ENCODE peak calls at places on chromosomes 3 and 15, in seven cellular contexts. One of them, this sample, is unnamed. For H3K4me1, the result is how much of the 10 kb centered on the place peaks cover.

GRCh38 chr3:58989173-58989572 is 60.7 kb downstream of the CFAP20DC start:
- DNase-seq in right cardiac atrium: no peak
- DNase-seq in CD8-positive, alpha-beta T cell: no peak
- DNase-seq in heart right ventricle: no peak
- DNase-seq in iPS DF 6.9: no peak
- DNase-seq in sigmoid colon: no peak
- DNase-seq in heart left ventricle: no peak
- DNase-seq in this sample: no peak

GRCh38 chr3:70811880-70812279 is 499.4 kb upstream of the MDFIC2 start:
- DNase-seq in right cardiac atrium: peak
- DNase-seq in heart left ventricle: peak
- DNase-seq in heart right ventricle: peak
- DNase-seq in CD8-positive, alpha-beta T cell: no peak
- DNase-seq in iPS DF 6.9: no peak
- DNase-seq in sigmoid colon: peak
- DNase-seq in this sample: peak

GRCh38 chr3:156750191-156750873 is 75.8 kb upstream of the LEKR1 start:
- DNase-seq in heart left ventricle: no peak
- DNase-seq in iPS DF 6.9: no peak
- DNase-seq in CD8-positive, alpha-beta T cell: no peak
- DNase-seq in heart right ventricle: no peak
- DNase-seq in right cardiac atrium: no peak
- DNase-seq in sigmoid colon: no peak
- DNase-seq in this sample: no peak

GRCh38 chr3:129313415-129313982 is 34.8 kb downstream of the HMCES start:
- DNase-seq in sigmoid colon: no peak
- DNase-seq in heart right ventricle: no peak
- DNase-seq in heart left ventricle: no peak
- DNase-seq in CD8-positive, alpha-beta T cell: no peak
- DNase-seq in right cardiac atrium: no peak
- DNase-seq in iPS DF 6.9: no peak
- DNase-seq in this sample: peak

GRCh38 chr15:88382482-88382983 is 84.7 kb downstream of the MRPL46 start:
- DNase-seq in iPS DF 6.9: no peak
- DNase-seq in CD8-positive, alpha-beta T cell: no peak
- DNase-seq in sigmoid colon: no peak
- DNase-seq in heart left ventricle: no peak
- DNase-seq in right cardiac atrium: no peak
- DNase-seq in heart right ventricle: no peak
- DNase-seq in this sample: no peak

GRCh38 chr3:160860346-160860745 is 104.3 kb downstream of the PPM1L start:
- DNase-seq in heart right ventricle: no peak
- DNase-seq in right cardiac atrium: no peak
- DNase-seq in sigmoid colon: no peak
- DNase-seq in heart left ventricle: no peak
- DNase-seq in iPS DF 6.9: no peak
- DNase-seq in CD8-positive, alpha-beta T cell: no peak
- DNase-seq in this sample: no peak

GRCh38 chr15:89783861-89784685 is 7.9 kb downstream of the MESP2 start:
- DNase-seq in heart right ventricle: no peak
- DNase-seq in sigmoid colon: no peak
- DNase-seq in right cardiac atrium: no peak
- DNase-seq in heart left ventricle: no peak
- DNase-seq in iPS DF 6.9: no peak
- DNase-seq in CD8-positive, alpha-beta T cell: no peak
- DNase-seq in this sample: no peak

GRCh38 chr3:2392981-2393380 is 294.3 kb downstream of the CNTN4 start:
- DNase-seq in iPS DF 6.9: no peak
- DNase-seq in sigmoid colon: no peak
- DNase-seq in CD8-positive, alpha-beta T cell: no peak
- DNase-seq in right cardiac atrium: no peak
- DNase-seq in heart left ventricle: no peak
- DNase-seq in heart right ventricle: no peak
- DNase-seq in this sample: no peak

GRCh38 chr3:14410501-14411165 is 8.2 kb downstream of the SLC6A6 start:
- DNase-seq in iPS DF 6.9: no peak
- DNase-seq in heart right ventricle: no peak
- DNase-seq in right cardiac atrium: no peak
- DNase-seq in heart left ventricle: no peak
- DNase-seq in CD8-positive, alpha-beta T cell: no peak
- DNase-seq in sigmoid colon: no peak
- DNase-seq in this sample: no peak

GRCh38 chr3:20546636-20547035 is 360.6 kb upstream of the SGO1 start:
- DNase-seq in sigmoid colon: no peak
- DNase-seq in iPS DF 6.9: no peak
- DNase-seq in heart right ventricle: no peak
- DNase-seq in heart left ventricle: no peak
- DNase-seq in right cardiac atrium: no peak
- DNase-seq in CD8-positive, alpha-beta T cell: no peak
- DNase-seq in this sample: no peak

GRCh38 chr15:59413577-59413976 is 24.4 kb upstream of the FAM81A start:
- DNase-seq in heart right ventricle: no peak
- DNase-seq in iPS DF 6.9: no peak
- DNase-seq in CD8-positive, alpha-beta T cell: no peak
- DNase-seq in right cardiac atrium: no peak
- DNase-seq in heart left ventricle: no peak
- DNase-seq in sigmoid colon: no peak
- DNase-seq in this sample: no peak

GRCh38 chr3:59549972-59550371 is 500.1 kb upstream of the CFAP20DC start:
- DNase-seq in sigmoid colon: no peak
- DNase-seq in right cardiac atrium: no peak
- DNase-seq in CD8-positive, alpha-beta T cell: no peak
- DNase-seq in iPS DF 6.9: no peak
- DNase-seq in heart right ventricle: no peak
- DNase-seq in heart left ventricle: no peak
- DNase-seq in this sample: no peak

GRCh38 chr3:96449803-96450202 is 364.6 kb upstream of the EPHA6 start:
- DNase-seq in sigmoid colon: no peak
- DNase-seq in heart right ventricle: no peak
- DNase-seq in iPS DF 6.9: peak
- DNase-seq in CD8-positive, alpha-beta T cell: no peak
- DNase-seq in heart left ventricle: no peak
- DNase-seq in right cardiac atrium: no peak
- DNase-seq in this sample: no peak

GRCh38 chr15:70137975-70138374 is 40.3 kb upstream of the TLE3 start:
- DNase-seq in CD8-positive, alpha-beta T cell: no peak
- DNase-seq in heart left ventricle: no peak
- DNase-seq in right cardiac atrium: no peak
- DNase-seq in iPS DF 6.9: no peak
- DNase-seq in heart right ventricle: no peak
- DNase-seq in sigmoid colon: no peak
- DNase-seq in this sample: no peak

GRCh38 chr15:70141376-70142071 is 43.8 kb upstream of the TLE3 start:
- DNase-seq in sigmoid colon: no peak
- DNase-seq in CD8-positive, alpha-beta T cell: no peak
- DNase-seq in iPS DF 6.9: no peak
- DNase-seq in heart right ventricle: no peak
- DNase-seq in right cardiac atrium: no peak
- DNase-seq in heart left ventricle: no peak
- DNase-seq in this sample: no peak

GRCh38 chr15:70140543-70141375 is 43.0 kb upstream of the TLE3 start:
- DNase-seq in heart left ventricle: no peak
- DNase-seq in iPS DF 6.9: peak
- DNase-seq in right cardiac atrium: no peak
- DNase-seq in heart right ventricle: no peak
- DNase-seq in sigmoid colon: no peak
- DNase-seq in CD8-positive, alpha-beta T cell: peak
- DNase-seq in this sample: peak

GRCh38 chr15:70142072-70142321 is 44.3 kb upstream of the TLE3 start:
- DNase-seq in heart left ventricle: no peak
- DNase-seq in CD8-positive, alpha-beta T cell: no peak
- DNase-seq in iPS DF 6.9: no peak
- DNase-seq in right cardiac atrium: no peak
- DNase-seq in sigmoid colon: no peak
- DNase-seq in heart right ventricle: no peak
- DNase-seq in this sample: no peak

GRCh38 chr15:70140031-70140542 is 42.4 kb upstream of the TLE3 start:
- DNase-seq in sigmoid colon: no peak
- DNase-seq in right cardiac atrium: no peak
- DNase-seq in heart left ventricle: no peak
- DNase-seq in CD8-positive, alpha-beta T cell: no peak
- DNase-seq in heart right ventricle: no peak
- DNase-seq in iPS DF 6.9: no peak
- DNase-seq in this sample: no peak
- H3K4me1 ChIP-seq in sigmoid colon: under half
- H3K4me1 ChIP-seq in right cardiac atrium: under half
- H3K4me1 ChIP-seq in heart left ventricle: under half
- H3K4me1 ChIP-seq in CD8-positive, alpha-beta T cell: under half
- H3K4me1 ChIP-seq in heart right ventricle: under half
- H3K4me1 ChIP-seq in iPS DF 6.9: under half
- H3K4me1 ChIP-seq in this sample: under half

DNA sequence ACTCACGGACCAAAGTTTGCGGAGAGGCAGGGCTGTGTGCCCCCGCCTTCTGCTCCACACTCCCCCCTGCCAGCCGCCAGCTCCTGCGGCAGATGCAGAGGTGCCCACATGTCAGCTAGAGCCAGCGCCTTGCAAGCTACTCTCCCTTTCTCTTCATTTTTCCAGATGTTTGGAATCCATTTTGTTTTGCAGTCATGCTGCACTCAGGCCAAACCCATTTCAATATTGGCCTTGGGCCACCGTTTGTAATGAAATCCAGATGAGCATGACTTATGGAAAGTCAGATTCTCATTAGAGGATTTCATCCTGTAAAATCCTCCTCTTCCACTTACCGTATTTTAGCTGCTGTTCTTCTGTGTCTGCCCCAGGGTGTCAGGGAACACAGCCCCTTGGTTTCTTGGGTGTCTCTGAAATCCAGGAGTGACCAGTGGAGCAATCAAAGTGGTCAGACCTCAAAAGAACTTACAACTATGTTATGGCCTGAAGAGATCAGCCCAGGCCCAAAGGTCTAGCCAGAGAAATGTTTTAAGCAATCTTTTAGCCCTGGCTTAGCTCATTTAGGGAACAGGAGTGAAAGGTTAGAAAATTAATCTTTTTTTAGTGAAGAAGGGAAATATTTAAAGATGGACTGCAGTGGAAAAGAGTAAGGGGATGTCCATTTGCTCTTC is 65.8 kb downstream of the AAGAB start:
- DNase-seq in heart left ventricle: peak
- DNase-seq in CD8-positive, alpha-beta T cell: no peak
- DNase-seq in sigmoid colon: peak
- DNase-seq in iPS DF 6.9: no peak
- DNase-seq in right cardiac atrium: peak
- DNase-seq in heart right ventricle: peak
- DNase-seq in this sample: no peak
- H3K4me1 ChIP-seq in heart left ventricle: half or more
- H3K4me1 ChIP-seq in CD8-positive, alpha-beta T cell: under half
- H3K4me1 ChIP-seq in sigmoid colon: half or more
- H3K4me1 ChIP-seq in iPS DF 6.9: under half
- H3K4me1 ChIP-seq in right cardiac atrium: under half
- H3K4me1 ChIP-seq in heart right ventricle: half or more
- H3K4me1 ChIP-seq in this sample: under half

DNA sequence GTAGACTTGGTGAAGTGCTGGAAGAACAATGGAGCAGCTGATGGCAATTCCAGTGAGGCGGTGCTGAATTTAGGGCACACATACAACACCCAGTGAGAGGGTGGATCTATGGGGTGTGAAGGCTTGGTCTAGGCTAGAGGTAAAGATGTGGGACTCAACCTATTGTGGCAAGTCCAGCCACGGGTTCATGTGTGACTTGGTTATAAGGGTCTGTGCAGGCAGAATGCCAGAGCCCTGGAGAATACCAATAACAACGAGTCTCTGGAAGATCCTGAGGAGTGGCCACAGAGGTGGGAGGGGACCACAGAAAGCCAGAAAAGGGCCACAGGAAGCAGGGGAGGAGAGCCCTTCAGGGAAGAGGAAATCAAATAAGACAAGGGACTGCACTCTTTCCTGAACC is 55.0 kb downstream of the VGLL4 start:
- DNase-seq in heart left ventricle: no peak
- DNase-seq in iPS DF 6.9: no peak
- DNase-seq in sigmoid colon: no peak
- DNase-seq in right cardiac atrium: no peak
- DNase-seq in CD8-positive, alpha-beta T cell: no peak
- DNase-seq in heart right ventricle: no peak
- DNase-seq in this sample: no peak
- H3K4me1 ChIP-seq in heart left ventricle: half or more
- H3K4me1 ChIP-seq in iPS DF 6.9: under half
- H3K4me1 ChIP-seq in sigmoid colon: half or more
- H3K4me1 ChIP-seq in right cardiac atrium: under half
- H3K4me1 ChIP-seq in CD8-positive, alpha-beta T cell: under half
- H3K4me1 ChIP-seq in heart right ventricle: half or more
- H3K4me1 ChIP-seq in this sample: under half

DNA sequence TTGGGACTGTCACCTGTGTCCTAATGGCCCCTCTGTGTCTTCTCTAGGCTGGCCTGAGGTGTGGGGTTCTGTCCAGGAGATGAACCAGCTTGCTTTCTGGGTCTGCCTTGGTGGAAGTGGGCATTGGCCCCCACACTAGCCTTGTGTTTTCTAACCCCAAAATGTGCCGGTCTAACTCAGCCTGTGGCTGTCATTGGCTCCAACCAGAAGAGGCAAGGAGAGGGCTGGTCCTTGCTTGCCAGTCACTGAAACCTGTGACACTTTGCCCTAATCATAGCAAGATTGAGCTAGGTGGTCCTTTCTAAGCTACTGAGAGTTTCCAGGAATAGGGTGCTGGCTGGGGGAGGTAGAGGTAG is 2.2 kb downstream of the C15orf39 start:
- DNase-seq in sigmoid colon: no peak
- DNase-seq in right cardiac atrium: peak
- DNase-seq in iPS DF 6.9: no peak
- DNase-seq in heart left ventricle: no peak
- DNase-seq in heart right ventricle: no peak
- DNase-seq in CD8-positive, alpha-beta T cell: no peak
- DNase-seq in this sample: no peak
- H3K4me1 ChIP-seq in sigmoid colon: half or more
- H3K4me1 ChIP-seq in right cardiac atrium: under half
- H3K4me1 ChIP-seq in iPS DF 6.9: under half
- H3K4me1 ChIP-seq in heart left ventricle: half or more
- H3K4me1 ChIP-seq in heart right ventricle: half or more
- H3K4me1 ChIP-seq in CD8-positive, alpha-beta T cell: under half
- H3K4me1 ChIP-seq in this sample: half or more

DNA sequence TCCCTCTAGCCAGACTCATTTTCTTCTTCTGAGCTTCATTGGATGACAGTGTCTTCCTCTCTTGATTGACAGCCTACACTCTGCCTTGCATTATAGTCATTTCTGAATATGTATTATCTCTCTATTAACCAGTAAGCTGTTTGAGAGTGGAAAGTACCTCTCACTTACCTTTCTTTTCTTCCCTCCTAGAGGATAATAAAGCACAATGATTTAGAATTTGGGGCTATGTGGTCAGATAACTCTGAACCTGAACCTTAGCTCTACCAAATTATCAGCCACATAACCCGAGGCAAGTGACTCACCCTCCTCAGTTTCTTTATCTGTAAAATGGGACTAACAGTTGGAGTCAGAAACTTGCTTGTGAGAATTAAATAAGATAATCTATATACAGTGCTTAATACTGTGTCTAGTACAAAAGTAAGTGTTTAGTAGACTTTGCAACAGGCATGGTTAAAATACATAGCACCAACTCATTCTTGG is 331.8 kb upstream of the TBL1XR1 start:
- DNase-seq in heart right ventricle: no peak
- DNase-seq in sigmoid colon: no peak
- DNase-seq in CD8-positive, alpha-beta T cell: no peak
- DNase-seq in iPS DF 6.9: no peak
- DNase-seq in right cardiac atrium: no peak
- DNase-seq in heart left ventricle: no peak
- DNase-seq in this sample: no peak
- H3K4me1 ChIP-seq in heart right ventricle: under half
- H3K4me1 ChIP-seq in sigmoid colon: under half
- H3K4me1 ChIP-seq in CD8-positive, alpha-beta T cell: under half
- H3K4me1 ChIP-seq in iPS DF 6.9: under half
- H3K4me1 ChIP-seq in right cardiac atrium: under half
- H3K4me1 ChIP-seq in heart left ventricle: under half
- H3K4me1 ChIP-seq in this sample: under half

GRCh38 chr3:37457392-37458065 is 283.1 kb upstream of the LRRFIP2 start:
- DNase-seq in heart right ventricle: no peak
- DNase-seq in right cardiac atrium: peak
- DNase-seq in sigmoid colon: no peak
- DNase-seq in CD8-positive, alpha-beta T cell: no peak
- DNase-seq in iPS DF 6.9: no peak
- DNase-seq in heart left ventricle: peak
- DNase-seq in this sample: no peak
- H3K4me1 ChIP-seq in heart right ventricle: half or more
- H3K4me1 ChIP-seq in right cardiac atrium: under half
- H3K4me1 ChIP-seq in sigmoid colon: half or more
- H3K4me1 ChIP-seq in CD8-positive, alpha-beta T cell: under half
- H3K4me1 ChIP-seq in iPS DF 6.9: under half
- H3K4me1 ChIP-seq in heart left ventricle: half or more
- H3K4me1 ChIP-seq in this sample: under half